ENCODE peak calls at places on chromosomes 13 and 19, in seven cellular contexts. One of them, this sample, is unnamed.

GRCh38 chr13:92175330-92175729 is 776.9 kb downstream of the GPC5 start:
- DNase-seq in spleen: no peak
- DNase-seq in OCI-LY7: peak; percentile 51
- DNase-seq in right lobe of liver: no peak
- DNase-seq in lung: no peak
- DNase-seq in trophoblast cell: no peak
- DNase-seq in fibroblast of lung: peak; percentile 80
- DNase-seq in this sample: peak; percentile 22

GRCh38 chr13:75556961-75557360 is 7.4 kb downstream of the UCHL3 start:
- DNase-seq in lung: no peak
- DNase-seq in trophoblast cell: no peak
- DNase-seq in fibroblast of lung: no peak
- DNase-seq in right lobe of liver: no peak
- DNase-seq in spleen: no peak
- DNase-seq in OCI-LY7: no peak
- DNase-seq in this sample: no peak

GRCh38 chr19:54298357-54299125 is 14.4 kb downstream of the LILRA5 start:
- DNase-seq in trophoblast cell: no peak
- DNase-seq in fibroblast of lung: no peak
- DNase-seq in lung: no peak
- DNase-seq in OCI-LY7: no peak
- DNase-seq in spleen: peak; percentile 70
- DNase-seq in right lobe of liver: no peak
- DNase-seq in this sample: no peak

GRCh38 chr19:49473868-49474544 is at the start of gene FLT3LG:
- DNase-seq in OCI-LY7: peak; percentile 87
- DNase-seq in trophoblast cell: peak; percentile 57
- DNase-seq in fibroblast of lung: peak; percentile 53
- DNase-seq in right lobe of liver: peak; percentile 79
- DNase-seq in lung: peak; percentile 77
- DNase-seq in spleen: peak; percentile 95
- DNase-seq in this sample: peak; percentile 71

GRCh38 chr19:19457691-19458090 is 52.2 kb downstream of the GATAD2A start:
- DNase-seq in lung: no peak
- DNase-seq in spleen: peak; percentile 29
- DNase-seq in right lobe of liver: no peak
- DNase-seq in fibroblast of lung: no peak
- DNase-seq in OCI-LY7: no peak
- DNase-seq in trophoblast cell: peak; percentile 12
- DNase-seq in this sample: no peak

GRCh38 chr13:112877976-112878955 is 90.7 kb upstream of the MCF2L start:
- DNase-seq in lung: no peak
- DNase-seq in fibroblast of lung: no peak
- DNase-seq in spleen: peak; percentile 63
- DNase-seq in OCI-LY7: no peak
- DNase-seq in right lobe of liver: peak; percentile 9
- DNase-seq in trophoblast cell: no peak
- DNase-seq in this sample: no peak

GRCh38 chr13:80157261-80157942 is 183.5 kb downstream of the SPRY2 start:
- DNase-seq in OCI-LY7: no peak
- DNase-seq in trophoblast cell: no peak
- DNase-seq in lung: no peak
- DNase-seq in right lobe of liver: no peak
- DNase-seq in fibroblast of lung: peak; percentile 38
- DNase-seq in spleen: no peak
- DNase-seq in this sample: no peak

GRCh38 chr13:34951528-34951927 is 9.5 kb downstream of the NBEA start:
- DNase-seq in spleen: no peak
- DNase-seq in lung: no peak
- DNase-seq in right lobe of liver: no peak
- DNase-seq in fibroblast of lung: no peak
- DNase-seq in OCI-LY7: no peak
- DNase-seq in trophoblast cell: no peak
- DNase-seq in this sample: no peak

DNA sequence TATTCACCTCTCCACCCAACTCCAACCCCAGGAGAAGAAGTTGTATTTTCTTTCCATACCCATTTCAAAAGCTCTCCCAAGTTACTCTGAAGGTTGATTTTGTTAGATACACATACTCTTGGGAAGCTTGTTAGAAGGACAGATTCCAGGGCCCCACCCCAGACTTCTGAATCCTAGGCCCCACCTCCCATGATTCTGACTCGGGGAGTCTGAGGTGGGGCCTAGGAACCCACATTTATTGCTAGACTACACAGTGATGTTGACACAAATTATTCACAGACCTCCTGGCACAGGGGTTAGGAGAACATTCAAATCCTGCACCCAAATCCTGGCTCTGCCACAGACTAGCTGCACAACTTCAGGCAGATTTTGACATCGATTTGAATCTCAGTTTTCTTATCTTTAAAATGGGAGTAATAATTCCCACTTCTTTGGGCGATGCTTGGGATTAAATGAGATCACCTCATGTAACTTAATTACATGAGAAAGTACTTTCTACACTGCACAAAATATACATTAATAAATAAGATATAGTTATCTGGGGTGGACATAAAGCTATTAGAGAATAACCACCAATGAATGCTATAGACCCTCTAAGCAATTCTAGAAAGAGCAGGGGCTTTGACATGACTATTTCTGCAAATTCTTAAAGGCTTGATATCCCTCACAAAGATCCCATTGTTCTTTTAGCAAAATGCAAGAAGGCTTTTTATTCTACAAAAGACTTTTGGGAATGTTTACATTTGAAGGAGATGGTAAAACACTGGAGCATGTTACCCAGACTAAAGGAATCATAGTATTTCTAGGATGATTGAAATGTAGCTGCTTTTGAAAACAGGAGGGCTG is 18.0 kb downstream of the MBNL2 start:
- DNase-seq in fibroblast of lung: no peak
- DNase-seq in trophoblast cell: no peak
- DNase-seq in OCI-LY7: no peak
- DNase-seq in right lobe of liver: no peak
- DNase-seq in lung: no peak
- DNase-seq in spleen: no peak
- DNase-seq in this sample: no peak
- H3K27ac ChIP-seq in fibroblast of lung: no peak overlapping the region
- H3K27ac ChIP-seq in trophoblast cell: no peak overlapping the region
- H3K27ac ChIP-seq in OCI-LY7: no peak overlapping the region
- H3K27ac ChIP-seq in right lobe of liver: no peak overlapping the region
- H3K27ac ChIP-seq in lung: peak overlapping the region; percentile 47
- H3K27ac ChIP-seq in spleen: no peak overlapping the region
- H3K27ac ChIP-seq in this sample: no peak overlapping the region

GRCh38 chr13:28140433-28141125 is 2.2 kb downstream of the PAN3 start:
- DNase-seq in fibroblast of lung: peak; percentile 32
- DNase-seq in lung: no peak
- DNase-seq in spleen: no peak
- DNase-seq in trophoblast cell: peak; percentile 69
- DNase-seq in right lobe of liver: no peak
- DNase-seq in OCI-LY7: no peak
- DNase-seq in this sample: no peak
- H3K4me3 ChIP-seq in fibroblast of lung: peak overlapping the region; percentile 56
- H3K4me3 ChIP-seq in lung: no peak overlapping the region
- H3K4me3 ChIP-seq in spleen: peak overlapping the region; percentile 97
- H3K4me3 ChIP-seq in trophoblast cell: no peak overlapping the region
- H3K4me3 ChIP-seq in right lobe of liver: peak overlapping the region; percentile 87
- H3K4me3 ChIP-seq in OCI-LY7: peak overlapping the region; percentile 100
- H3K4me3 ChIP-seq in this sample: no peak overlapping the region

DNA sequence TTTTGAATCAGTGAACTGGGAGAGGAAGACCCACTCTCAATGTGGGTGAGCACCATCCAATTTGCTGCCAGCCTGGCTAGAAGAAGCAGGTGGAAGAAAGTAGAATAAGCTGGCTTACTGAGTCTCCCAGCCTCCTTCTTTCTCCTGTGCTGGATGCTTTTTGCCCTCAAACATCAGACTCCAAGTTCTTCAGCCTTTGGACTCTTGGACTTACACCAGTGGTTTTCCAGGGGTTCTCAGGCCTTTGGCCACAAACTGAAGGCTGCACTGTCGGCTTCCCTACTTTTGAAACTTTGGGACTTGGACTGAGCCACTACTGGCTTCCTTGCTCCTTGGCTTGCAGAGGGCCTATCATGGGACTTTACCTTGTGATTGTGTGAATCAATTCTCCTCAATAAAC is 804.2 kb upstream of the SLITRK1 start:
- DNase-seq in fibroblast of lung: no peak
- DNase-seq in spleen: no peak
- DNase-seq in lung: no peak
- DNase-seq in trophoblast cell: no peak
- DNase-seq in OCI-LY7: no peak
- DNase-seq in right lobe of liver: no peak
- DNase-seq in this sample: no peak
- H3K27ac ChIP-seq in fibroblast of lung: no peak overlapping the region
- H3K27ac ChIP-seq in spleen: no peak overlapping the region
- H3K27ac ChIP-seq in lung: no peak overlapping the region
- H3K27ac ChIP-seq in trophoblast cell: no peak overlapping the region
- H3K27ac ChIP-seq in OCI-LY7: no peak overlapping the region
- H3K27ac ChIP-seq in right lobe of liver: no peak overlapping the region
- H3K27ac ChIP-seq in this sample: no peak overlapping the region

GRCh38 chr19:41304706-41305483 is 5.1 kb upstream of the CCDC97 start:
- DNase-seq in OCI-LY7: no peak
- DNase-seq in spleen: no peak
- DNase-seq in right lobe of liver: no peak
- DNase-seq in fibroblast of lung: no peak
- DNase-seq in trophoblast cell: no peak
- DNase-seq in lung: no peak
- DNase-seq in this sample: no peak

GRCh38 chr19:41305923-41306322 is 4.0 kb upstream of the CCDC97 start:
- DNase-seq in right lobe of liver: no peak
- DNase-seq in OCI-LY7: no peak
- DNase-seq in lung: no peak
- DNase-seq in spleen: no peak
- DNase-seq in trophoblast cell: no peak
- DNase-seq in fibroblast of lung: no peak
- DNase-seq in this sample: no peak

GRCh38 chr19:41299755-41300089 is 10.2 kb upstream of the CCDC97 start:
- DNase-seq in trophoblast cell: peak; percentile 58
- DNase-seq in fibroblast of lung: peak; percentile 63
- DNase-seq in lung: peak; percentile 71
- DNase-seq in OCI-LY7: no peak
- DNase-seq in spleen: no peak
- DNase-seq in right lobe of liver: no peak
- DNase-seq in this sample: peak; percentile 48

GRCh38 chr19:41303941-41304340 is 6.0 kb upstream of the CCDC97 start:
- DNase-seq in spleen: no peak
- DNase-seq in OCI-LY7: no peak
- DNase-seq in fibroblast of lung: no peak
- DNase-seq in right lobe of liver: no peak
- DNase-seq in trophoblast cell: no peak
- DNase-seq in lung: no peak
- DNase-seq in this sample: no peak

GRCh38 chr19:41302624-41303351 is 7.2 kb upstream of the CCDC97 start:
- DNase-seq in OCI-LY7: no peak
- DNase-seq in lung: no peak
- DNase-seq in trophoblast cell: no peak
- DNase-seq in right lobe of liver: peak; percentile 29
- DNase-seq in fibroblast of lung: no peak
- DNase-seq in spleen: peak; percentile 92
- DNase-seq in this sample: no peak
- H3K4me3 ChIP-seq in OCI-LY7: no peak overlapping the region
- H3K4me3 ChIP-seq in lung: no peak overlapping the region
- H3K4me3 ChIP-seq in trophoblast cell: no peak overlapping the region
- H3K4me3 ChIP-seq in right lobe of liver: no peak overlapping the region
- H3K4me3 ChIP-seq in fibroblast of lung: no peak overlapping the region
- H3K4me3 ChIP-seq in spleen: peak overlapping the region; percentile 19
- H3K4me3 ChIP-seq in this sample: no peak overlapping the region

GRCh38 chr13:98941536-98941935 is 36.3 kb downstream of the DOCK9 start:
- DNase-seq in trophoblast cell: no peak
- DNase-seq in OCI-LY7: no peak
- DNase-seq in fibroblast of lung: no peak
- DNase-seq in lung: no peak
- DNase-seq in spleen: peak; percentile 8
- DNase-seq in right lobe of liver: no peak
- DNase-seq in this sample: no peak
- H3K27ac ChIP-seq in trophoblast cell: no peak overlapping the region
- H3K27ac ChIP-seq in OCI-LY7: no peak overlapping the region
- H3K27ac ChIP-seq in fibroblast of lung: no peak overlapping the region
- H3K27ac ChIP-seq in lung: no peak overlapping the region
- H3K27ac ChIP-seq in spleen: no peak overlapping the region
- H3K27ac ChIP-seq in right lobe of liver: no peak overlapping the region
- H3K27ac ChIP-seq in this sample: no peak overlapping the region